ENCODE peak calls at places on chromosomes 5 and 9, in nine cellular contexts. G is mammary epithelial cell, T is GM23338, R is PC-3, F is spleen, N is tibial artery, H is type B pancreatic cell, X is body of pancreas, K is IMR-90. Q is an unnamed sample.

GRCh38 chr5:74810915-74811314 is 43.9 kb downstream of the NSA2 start:
- DNase-seq in G (peak), T (no peak), R (peak), F (no peak), N (no peak), H (no peak), X (no peak), K (no peak), Q (no peak)

GRCh38 chr5:92659246-92659645 is 921.8 kb downstream of the NR2F1-AS1 start:
- DNase-seq in G (no peak), T (no peak), R (no peak), F (no peak), N (no peak), H (no peak), X (no peak), K (no peak), Q (no peak)

GRCh38 chr5:58459276-58459859 is 518 bp downstream of the PLK2 start:
- DNase-seq in G (peak), T (peak), R (no peak), F (no peak), N (peak), H (no peak), X (no peak), K (peak), Q (peak)

GRCh38 chr9:134189475-134190231 is 25.3 kb upstream of the RNU6ATAC start:
- DNase-seq in G (no peak), T (no peak), R (no peak), F (peak), N (peak), H (no peak), X (no peak), K (no peak), Q (no peak)

GRCh38 chr9:4743131-4743875 is 2.3 kb upstream of the AK3 start:
- DNase-seq in G (peak), T (peak), R (no peak), F (no peak), N (no peak), H (no peak), X (no peak), K (no peak), Q (no peak)

GRCh38 chr5:168652516-168652915 is 73.3 kb upstream of the PANK3 start:
- DNase-seq in G (no peak), T (no peak), R (peak), F (no peak), N (no peak), H (no peak), X (no peak), K (no peak), Q (no peak)

GRCh38 chr9:92115977-92116285 is 718 bp upstream of the SPTLC1 start:
- DNase-seq in G (no peak), T (no peak), R (no peak), F (no peak), N (no peak), H (no peak), X (no peak), K (no peak), Q (no peak)

GRCh38 chr5:94746731-94747124 is 128.3 kb downstream of the SLF1 start:
- DNase-seq in G (no peak), T (no peak), R (no peak), F (no peak), N (no peak), H (no peak), X (no peak), K (no peak), Q (no peak)

GRCh38 chr9:95874989-95875304 is 544 bp upstream of the ERCC6L2 start:
- DNase-seq in G (peak), T (peak), R (no peak), F (peak), N (peak), H (no peak), X (peak), K (no peak), Q (peak)
- TF ChIP-seq CTCF in G (no peak), T (no peak), R (no peak), F (no peak), N (no peak), H (no peak), X (no peak), K (no peak), Q (no peak)

DNA sequence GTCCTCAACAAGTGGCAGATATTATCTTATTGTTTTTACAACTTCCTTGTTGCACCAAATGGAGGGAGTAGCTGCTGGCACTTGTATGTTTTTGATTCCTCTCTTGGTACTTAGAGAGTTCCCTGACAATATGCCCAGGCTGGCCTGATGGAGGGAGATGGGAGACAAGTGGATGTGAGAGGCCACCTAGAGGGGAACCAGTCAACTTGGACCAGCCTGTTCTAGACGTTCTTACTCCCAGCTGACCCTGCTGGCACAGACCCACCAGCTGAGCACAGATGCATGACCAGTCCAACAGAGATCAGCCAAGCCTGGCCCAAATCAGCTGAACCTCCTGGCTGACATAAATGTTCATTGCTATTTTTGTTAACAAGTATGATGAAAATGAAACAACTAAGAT is 60.9 kb upstream of the GDNF start:
- DNase-seq in G (peak), T (peak), R (peak), F (no peak), N (peak), H (no peak), X (no peak), K (peak), Q (no peak)
- TF ChIP-seq CTCF in G (peak), T (peak), R (peak), F (no peak), N (no peak), H (no peak), X (no peak), K (no peak), Q (no peak)

GRCh38 chr5:156942064-156942463 is 21.0 kb downstream of the TIMD4 start:
- DNase-seq in G (no peak), T (no peak), R (no peak), F (no peak), N (no peak), H (no peak), X (no peak), K (no peak), Q (no peak)

GRCh38 chr5:156934450-156935211 is 28.4 kb downstream of the TIMD4 start:
- DNase-seq in G (no peak), T (peak), R (peak), F (no peak), N (no peak), H (no peak), X (peak), K (no peak), Q (no peak)

GRCh38 chr5:156936972-156937371 is 26.1 kb downstream of the TIMD4 start:
- DNase-seq in G (no peak), T (no peak), R (no peak), F (no peak), N (no peak), H (no peak), X (no peak), K (no peak), Q (no peak)
- TF ChIP-seq CTCF in G (no peak), T (no peak), R (no peak), F (no peak), N (no peak), H (no peak), X (no peak), K (no peak), Q (no peak)

GRCh38 chr9:30065888-30066287 is 2318.6 kb upstream of the ACO1 start:
- DNase-seq in G (no peak), T (no peak), R (peak), F (no peak), N (no peak), H (no peak), X (no peak), K (no peak), Q (no peak)
- TF ChIP-seq CTCF in G (no peak), T (peak), R (peak), F (no peak), N (no peak), H (peak), X (no peak), K (no peak), Q (no peak)

DNA sequence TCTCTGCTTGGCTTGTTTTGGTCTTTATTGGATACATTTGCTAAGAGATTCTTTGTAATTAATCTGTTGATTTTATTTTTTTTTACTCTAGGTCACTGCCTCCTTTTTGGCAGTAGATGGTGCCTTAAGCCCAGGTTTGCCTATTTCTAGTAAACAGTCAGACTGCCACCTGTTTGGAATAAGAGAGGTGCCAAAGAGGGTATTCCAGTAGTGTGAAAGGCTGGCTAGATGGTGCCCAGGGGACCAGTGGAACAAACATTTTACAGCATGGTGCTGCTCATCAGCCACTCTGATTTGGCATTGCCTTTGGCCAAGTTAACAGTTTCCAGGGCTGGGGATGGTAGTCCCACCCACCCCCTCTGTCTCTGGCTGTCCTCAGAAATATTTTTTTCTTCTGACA is 36.7 kb upstream of the FBXL7 start:
- DNase-seq in G (no peak), T (peak), R (no peak), F (no peak), N (no peak), H (no peak), X (no peak), K (peak), Q (no peak)
- TF ChIP-seq CTCF in G (no peak), T (peak), R (peak), F (no peak), N (peak), H (peak), X (no peak), K (peak), Q (peak)

GRCh38 chr5:6710551-6711318 is 2.5 kb upstream of the TENT4A start:
- DNase-seq in G (no peak), T (no peak), R (no peak), F (no peak), N (no peak), H (peak), X (no peak), K (no peak), Q (no peak)

GRCh38 chr5:6710078-6710477 is 3.2 kb upstream of the TENT4A start:
- DNase-seq in G (no peak), T (no peak), R (peak), F (no peak), N (no peak), H (no peak), X (no peak), K (no peak), Q (no peak)

GRCh38 chr5:6712136-6712581 is 1.1 kb upstream of the TENT4A start:
- DNase-seq in G (peak), T (peak), R (peak), F (peak), N (peak), H (peak), X (peak), K (peak), Q (peak)

GRCh38 chr5:6712582-6713273 is 504 bp upstream of the TENT4A start:
- DNase-seq in G (peak), T (peak), R (peak), F (peak), N (peak), H (peak), X (peak), K (peak), Q (peak)

GRCh38 chr5:6711409-6712135 is 1.7 kb upstream of the TENT4A start:
- DNase-seq in G (no peak), T (no peak), R (no peak), F (no peak), N (no peak), H (peak), X (no peak), K (no peak), Q (no peak)
- TF ChIP-seq CTCF in G (no peak), T (no peak), R (no peak), F (no peak), N (no peak), H (no peak), X (no peak), K (no peak), Q (no peak)

DNA sequence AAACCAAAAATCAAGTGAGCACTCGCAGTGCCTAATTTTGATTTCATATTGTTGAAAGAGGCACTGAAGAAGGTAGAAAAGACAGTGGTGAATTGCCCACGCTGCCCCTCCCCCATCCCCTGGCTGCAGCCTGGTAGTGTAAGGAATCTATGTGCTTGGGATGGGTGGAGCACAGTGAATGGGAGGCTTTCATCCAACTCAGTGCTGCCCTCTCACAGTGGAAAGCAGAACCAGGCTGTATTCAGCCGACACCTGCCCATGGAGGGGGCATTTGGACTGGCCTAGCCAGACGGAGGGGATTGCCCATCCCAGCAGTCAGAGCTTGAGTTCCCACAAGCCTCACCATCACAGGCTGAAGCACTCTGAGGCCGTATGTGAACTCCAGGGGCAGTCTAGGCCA is 800.4 kb upstream of the DMAC1 start:
- DNase-seq in G (no peak), T (peak), R (no peak), F (no peak), N (no peak), H (no peak), X (no peak), K (no peak), Q (no peak)
- TF ChIP-seq CTCF in G (no peak), T (peak), R (no peak), F (no peak), N (no peak), H (no peak), X (no peak), K (no peak), Q (no peak)

DNA sequence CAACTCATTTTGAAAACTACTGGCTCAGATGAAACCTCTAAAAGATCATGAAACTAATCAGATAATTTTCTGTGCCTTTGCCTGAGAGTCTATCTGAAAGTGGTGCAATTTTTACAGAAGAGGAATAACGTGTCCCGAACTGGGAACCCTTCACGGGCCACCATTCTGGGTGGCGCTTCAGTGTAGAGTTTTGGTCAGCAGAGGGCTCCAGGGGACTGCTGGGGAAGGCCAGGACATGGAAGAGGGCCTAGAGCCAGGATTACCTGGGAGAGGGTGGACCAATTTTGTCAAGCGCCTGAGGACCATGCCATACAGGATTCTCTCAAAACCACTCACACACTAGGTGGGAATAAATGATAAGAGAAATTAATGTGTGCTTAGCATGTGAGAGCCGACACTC is 49.7 kb upstream of the PLEKHG4B start:
- DNase-seq in G (peak), T (peak), R (peak), F (no peak), N (no peak), H (no peak), X (no peak), K (peak), Q (no peak)
- TF ChIP-seq CTCF in G (peak), T (peak), R (peak), F (no peak), N (no peak), H (peak), X (peak), K (peak), Q (no peak)

GRCh38 chr5:96440185-96440538 is 7.1 kb upstream of the PCSK1 start:
- DNase-seq in G (no peak), T (no peak), R (no peak), F (no peak), N (no peak), H (no peak), X (no peak), K (no peak), Q (no peak)

GRCh38 chr5:96434201-96434645 is 1.2 kb upstream of the PCSK1 start:
- DNase-seq in G (peak), T (peak), R (peak), F (no peak), N (peak), H (peak), X (peak), K (peak), Q (peak)

GRCh38 chr5:96439477-96440184 is 6.6 kb upstream of the PCSK1 start:
- DNase-seq in G (no peak), T (no peak), R (peak), F (no peak), N (no peak), H (no peak), X (no peak), K (no peak), Q (no peak)
- TF ChIP-seq CTCF in G (no peak), T (peak), R (peak), F (no peak), N (no peak), H (no peak), X (no peak), K (peak), Q (no peak)

GRCh38 chr5:9283021-9283420 is 262.9 kb downstream of the SEMA5A start:
- DNase-seq in G (peak), T (no peak), R (peak), F (no peak), N (no peak), H (no peak), X (no peak), K (peak), Q (no peak)

GRCh38 chr5:9283473-9283872 is 262.4 kb downstream of the SEMA5A start:
- DNase-seq in G (no peak), T (peak), R (no peak), F (no peak), N (no peak), H (no peak), X (no peak), K (no peak), Q (no peak)

GRCh38 chr5:9284272-9284671 is 261.6 kb downstream of the SEMA5A start:
- DNase-seq in G (no peak), T (no peak), R (no peak), F (no peak), N (no peak), H (no peak), X (no peak), K (no peak), Q (no peak)

GRCh38 chr5:9284781-9285307 is 261.0 kb downstream of the SEMA5A start:
- DNase-seq in G (no peak), T (no peak), R (no peak), F (no peak), N (no peak), H (no peak), X (no peak), K (peak), Q (no peak)

GRCh38 chr5:9288234-9288633 is 257.6 kb downstream of the SEMA5A start:
- DNase-seq in G (no peak), T (peak), R (no peak), F (no peak), N (no peak), H (no peak), X (no peak), K (no peak), Q (no peak)
- TF ChIP-seq CTCF in G (no peak), T (no peak), R (no peak), F (no peak), N (no peak), H (no peak), X (no peak), K (no peak), Q (no peak)